ENCODE peak calls at places on chromosomes 16 and 17, in eight cellular contexts. Z is HCT116, R is fibroblast of pulmonary artery, E is fibroblast of villous mesenchyme, M is BJ, Q is H1, C is prostate gland, G is heart right ventricle. J is an unnamed sample.

GRCh38 chr17:70138309-70138865 is 30.9 kb upstream of the KCNJ2 start:
- DNase-seq in Z (no peak), R (peak), E (peak), M (peak), Q (no peak), C (no peak), G (no peak), J (peak)

GRCh38 chr16:17367034-17367433 is 103.7 kb downstream of the XYLT1 start:
- DNase-seq in Z (no peak), R (no peak), E (no peak), M (no peak), Q (no peak), C (no peak), G (no peak), J (no peak)

GRCh38 chr17:49353607-49354006 is 8.4 kb downstream of the ZNF652 start:
- DNase-seq in Z (no peak), R (no peak), E (no peak), M (no peak), Q (no peak), C (no peak), G (no peak), J (no peak)

GRCh38 chr17:27403480-27404005 is 52.7 kb upstream of the KSR1 start:
- DNase-seq in Z (no peak), R (no peak), E (no peak), M (no peak), Q (no peak), C (no peak), G (no peak), J (no peak)

GRCh38 chr16:87303431-87303930 is 13.7 kb downstream of the C16orf95 start:
- DNase-seq in Z (no peak), R (peak), E (no peak), M (no peak), Q (no peak), C (no peak), G (no peak), J (no peak)

GRCh38 chr16:21666772-21667171 is 3.0 kb downstream of the OTOA start:
- DNase-seq in Z (no peak), R (no peak), E (no peak), M (no peak), Q (no peak), C (no peak), G (no peak), J (peak)

GRCh38 chr17:19299214-19299747 is 62.1 kb downstream of the EPN2 start:
- DNase-seq in Z (no peak), R (no peak), E (no peak), M (no peak), Q (no peak), C (no peak), G (no peak), J (no peak)

GRCh38 chr17:27494192-27495091 is 38.2 kb downstream of the KSR1 start:
- DNase-seq in Z (peak), R (peak), E (peak), M (no peak), Q (no peak), C (peak), G (peak), J (no peak)

GRCh38 chr16:80065565-80065964 is 465.0 kb upstream of the MAF start:
- DNase-seq in Z (no peak), R (no peak), E (no peak), M (no peak), Q (no peak), C (no peak), G (no peak), J (no peak)

GRCh38 chr16:28149016-28149888 is 62.5 kb downstream of the XPO6 start:
- DNase-seq in Z (no peak), R (no peak), E (no peak), M (no peak), Q (no peak), C (no peak), G (no peak), J (no peak)

GRCh38 chr16:89572042-89572441 is 3.5 kb upstream of the CPNE7 start:
- DNase-seq in Z (no peak), R (no peak), E (no peak), M (no peak), Q (no peak), C (no peak), G (no peak), J (no peak)

GRCh38 chr17:32495347-32496253 is 8.8 kb downstream of the CDK5R1 start:
- DNase-seq in Z (no peak), R (peak), E (peak), M (no peak), Q (no peak), C (no peak), G (peak), J (no peak)

GRCh38 chr16:50598936-50599361 is 50.8 kb downstream of the NKD1 start:
- DNase-seq in Z (no peak), R (no peak), E (no peak), M (no peak), Q (no peak), C (no peak), G (no peak), J (no peak)

GRCh38 chr16:72222503-72222902 is 50.5 kb upstream of the PMFBP1 start:
- DNase-seq in Z (no peak), R (no peak), E (no peak), M (no peak), Q (no peak), C (no peak), G (no peak), J (no peak)

GRCh38 chr16:23784811-23785447 is 30.1 kb downstream of the CHP2 start:
- DNase-seq in Z (no peak), R (peak), E (peak), M (no peak), Q (no peak), C (no peak), G (no peak), J (peak)

GRCh38 chr16:46573008-46573833 is 48.0 kb downstream of the SHCBP1 start:
- DNase-seq in Z (no peak), R (peak), E (peak), M (peak), Q (no peak), C (no peak), G (no peak), J (peak)

GRCh38 chr16:85321856-85322271 is 209.6 kb upstream of the CIBAR2 start:
- DNase-seq in Z (no peak), R (peak), E (peak), M (peak), Q (no peak), C (peak), G (peak), J (peak)

GRCh38 chr17:69344939-69345338 is 18.0 kb upstream of the ABCA5 start:
- DNase-seq in Z (no peak), R (no peak), E (no peak), M (no peak), Q (no peak), C (no peak), G (no peak), J (no peak)

GRCh38 chr16:89330177-89330856 is 112.8 kb downstream of the ZNF778 start:
- DNase-seq in Z (peak), R (peak), E (no peak), M (no peak), Q (no peak), C (no peak), G (no peak), J (no peak)

GRCh38 chr17:42744806-42745617 is at the start of gene EZH1:
- DNase-seq in Z (peak), R (peak), E (peak), M (peak), Q (peak), C (peak), G (peak), J (peak)

GRCh38 chr16:30032083-30032819 is 1.2 kb upstream of the TLCD3B start:
- DNase-seq in Z (peak), R (peak), E (peak), M (no peak), Q (peak), C (no peak), G (no peak), J (peak)

GRCh38 chr16:86368261-86368660 is 142.1 kb upstream of the FOXF1 start:
- DNase-seq in Z (no peak), R (no peak), E (no peak), M (no peak), Q (no peak), C (no peak), G (no peak), J (no peak)

GRCh38 chr17:28711723-28712036 is at the start of gene PROCA1:
- DNase-seq in Z (no peak), R (no peak), E (no peak), M (no peak), Q (no peak), C (no peak), G (no peak), J (no peak)

GRCh38 chr16:80518436-80518835 is 22.4 kb upstream of the DYNLRB2 start:
- DNase-seq in Z (no peak), R (no peak), E (no peak), M (no peak), Q (no peak), C (no peak), G (no peak), J (no peak)

GRCh38 chr16:88705746-88706287 is 391 bp downstream of the RNF166 start:
- DNase-seq in Z (no peak), R (no peak), E (no peak), M (no peak), Q (no peak), C (no peak), G (no peak), J (peak)

GRCh38 chr16:71540-72341 is 690 bp downstream of the RHBDF1 start:
- DNase-seq in Z (peak), R (peak), E (peak), M (no peak), Q (peak), C (peak), G (peak), J (peak)

GRCh38 chr17:57294075-57294474 is 37.8 kb downstream of the MSI2 start:
- DNase-seq in Z (no peak), R (no peak), E (no peak), M (no peak), Q (no peak), C (no peak), G (no peak), J (no peak)

GRCh38 chr16:31356566-31357323 is 1.8 kb downstream of the ITGAX start:
- DNase-seq in Z (no peak), R (no peak), E (no peak), M (no peak), Q (peak), C (no peak), G (no peak), J (no peak)

GRCh38 chr16:4403133-4403949 is 13.1 kb downstream of the CORO7 start:
- DNase-seq in Z (no peak), R (no peak), E (no peak), M (no peak), Q (no peak), C (no peak), G (no peak), J (no peak)

GRCh38 chr16:4404247-4404966 is 12.0 kb downstream of the CORO7 start:
- DNase-seq in Z (no peak), R (peak), E (peak), M (no peak), Q (peak), C (no peak), G (no peak), J (no peak)

GRCh38 chr16:4402439-4403132 is 13.8 kb downstream of the CORO7 start:
- DNase-seq in Z (peak), R (peak), E (peak), M (no peak), Q (peak), C (peak), G (peak), J (peak)

GRCh38 chr16:4407543-4408322 is 8.7 kb downstream of the CORO7 start:
- DNase-seq in Z (no peak), R (peak), E (peak), M (peak), Q (no peak), C (no peak), G (no peak), J (peak)

GRCh38 chr16:4404967-4405696 is 11.3 kb downstream of the CORO7 start:
- DNase-seq in Z (no peak), R (no peak), E (no peak), M (no peak), Q (no peak), C (no peak), G (no peak), J (no peak)
- TF ChIP-seq CTCF in Z (no peak), R (no peak), E (no peak), M (no peak), Q (no peak), C (no peak), G (no peak), J (no peak)

GRCh38 chr17:77132411-77133086 is 8.2 kb upstream of the SEC14L1 start:
- DNase-seq in Z (no peak), R (no peak), E (no peak), M (no peak), Q (no peak), C (no peak), G (no peak), J (no peak)

GRCh38 chr17:77131919-77132318 is 8.8 kb upstream of the SEC14L1 start:
- DNase-seq in Z (no peak), R (peak), E (peak), M (no peak), Q (no peak), C (no peak), G (no peak), J (peak)

GRCh38 chr17:77129568-77130301 is 11.0 kb upstream of the SEC14L1 start:
- DNase-seq in Z (no peak), R (no peak), E (peak), M (no peak), Q (no peak), C (no peak), G (no peak), J (peak)

GRCh38 chr17:77128895-77129567 is 11.7 kb upstream of the SEC14L1 start:
- DNase-seq in Z (no peak), R (peak), E (peak), M (no peak), Q (no peak), C (no peak), G (no peak), J (no peak)

DNA sequence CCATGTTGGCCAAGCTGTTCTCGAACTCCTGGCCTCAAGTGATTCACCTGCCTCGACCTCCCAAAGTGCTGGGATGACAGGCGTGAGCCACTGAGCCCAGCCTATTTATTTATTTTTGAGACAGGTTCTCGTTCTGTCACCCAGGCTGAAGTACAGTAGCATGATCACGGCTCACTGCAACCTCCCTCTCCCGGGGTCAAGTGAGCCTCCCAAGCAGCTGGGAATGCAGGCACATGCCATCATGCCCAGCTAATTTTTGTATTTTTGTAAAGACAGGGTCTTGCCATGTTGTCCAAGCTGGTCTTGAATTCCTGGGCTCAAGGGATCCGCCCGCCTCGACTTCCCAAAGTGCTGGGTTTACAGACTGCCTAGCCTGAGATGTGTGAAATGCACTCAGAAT is 10.2 kb upstream of the SEC14L1 start:
- DNase-seq in Z (no peak), R (no peak), E (no peak), M (no peak), Q (no peak), C (no peak), G (no peak), J (no peak)
- H3K4me3 ChIP-seq in Z (no peak), R (no peak), E (no peak), M (no peak), Q (no peak), C (no peak), G (peak), J (no peak)

GRCh38 chr16:54633943-54634362 is 296.7 kb upstream of the IRX5 start:
- DNase-seq in Z (peak), R (peak), E (no peak), M (no peak), Q (peak), C (peak), G (no peak), J (peak)
- TF ChIP-seq CTCF in Z (peak), R (peak), E (peak), M (peak), Q (peak), C (peak), G (peak), J (peak)

GRCh38 chr16:58461640-58462039 is 38.3 kb upstream of the NDRG4 start:
- DNase-seq in Z (no peak), R (no peak), E (no peak), M (no peak), Q (no peak), C (no peak), G (no peak), J (no peak)

GRCh38 chr16:58461056-58461455 is 38.9 kb upstream of the NDRG4 start:
- DNase-seq in Z (peak), R (no peak), E (no peak), M (no peak), Q (no peak), C (no peak), G (no peak), J (no peak)

GRCh38 chr16:58462089-58462488 is 37.9 kb upstream of the NDRG4 start:
- DNase-seq in Z (no peak), R (no peak), E (no peak), M (no peak), Q (no peak), C (no peak), G (no peak), J (no peak)

GRCh38 chr16:58462997-58463891 is 36.7 kb upstream of the NDRG4 start:
- DNase-seq in Z (no peak), R (no peak), E (no peak), M (no peak), Q (peak), C (no peak), G (peak), J (no peak)

GRCh38 chr16:58462499-58462996 is 37.4 kb upstream of the NDRG4 start:
- DNase-seq in Z (no peak), R (no peak), E (no peak), M (no peak), Q (peak), C (no peak), G (no peak), J (no peak)
- H3K4me3 ChIP-seq in Z (no peak), R (no peak), E (no peak), M (no peak), Q (peak), C (no peak), G (peak), J (no peak)

GRCh38 chr17:44070455-44071197 is at the start of gene G6PC3:
- DNase-seq in Z (peak), R (peak), E (peak), M (peak), Q (peak), C (peak), G (peak), J (peak)
- TF ChIP-seq CTCF in Z (no peak), R (no peak), E (no peak), M (peak), Q (no peak), C (peak), G (peak), J (no peak)

GRCh38 chr17:79338142-79338541 is 263.5 kb downstream of the ENGASE start:
- DNase-seq in Z (no peak), R (no peak), E (no peak), M (no peak), Q (no peak), C (no peak), G (no peak), J (no peak)
- H3K4me3 ChIP-seq in Z (no peak), R (no peak), E (no peak), M (no peak), Q (no peak), C (no peak), G (no peak), J (no peak)

GRCh38 chr17:78348055-78348745 is 11.7 kb downstream of the SOCS3 start:
- DNase-seq in Z (no peak), R (no peak), E (no peak), M (no peak), Q (no peak), C (no peak), G (no peak), J (no peak)

GRCh38 chr17:78349831-78350631 is 9.8 kb downstream of the SOCS3 start:
- DNase-seq in Z (no peak), R (no peak), E (no peak), M (no peak), Q (no peak), C (no peak), G (no peak), J (no peak)

GRCh38 chr17:78355045-78355641 is 4.7 kb downstream of the SOCS3 start:
- DNase-seq in Z (no peak), R (no peak), E (no peak), M (no peak), Q (no peak), C (no peak), G (no peak), J (no peak)

GRCh38 chr17:78347453-78347852 is 12.4 kb downstream of the SOCS3 start:
- DNase-seq in Z (no peak), R (no peak), E (no peak), M (no peak), Q (no peak), C (no peak), G (no peak), J (no peak)

DNA sequence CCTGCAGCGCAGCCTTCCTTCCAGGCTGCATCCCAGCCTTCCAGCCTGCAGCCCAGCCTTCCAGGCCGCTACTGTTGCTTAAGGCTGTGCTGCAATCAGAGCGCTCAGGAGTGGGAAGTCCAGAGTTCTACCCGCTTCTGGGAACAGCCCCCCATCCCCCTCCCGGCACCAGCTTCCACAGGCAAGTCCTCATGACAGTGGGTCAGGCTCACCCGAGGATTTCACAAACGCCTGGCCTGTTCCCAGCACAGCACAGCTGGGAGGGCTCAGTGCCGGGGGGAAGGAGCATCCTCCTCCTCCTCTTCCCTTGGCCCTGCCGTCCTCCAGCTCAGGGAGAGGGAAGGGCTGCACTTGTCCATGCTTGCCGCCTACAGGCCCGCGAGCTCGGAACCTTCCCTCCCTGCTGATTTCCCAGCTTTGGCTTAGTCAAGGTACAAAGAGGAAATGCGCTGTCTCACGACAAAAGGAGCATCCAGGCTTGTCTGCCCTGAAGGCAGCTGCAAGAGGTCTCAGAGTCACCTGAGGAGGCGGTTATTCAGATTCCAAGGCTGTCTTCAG is 8.3 kb downstream of the SOCS3 start:
- DNase-seq in Z (no peak), R (peak), E (peak), M (peak), Q (peak), C (peak), G (peak), J (peak)
- TF ChIP-seq CTCF in Z (no peak), R (peak), E (peak), M (peak), Q (no peak), C (no peak), G (peak), J (no peak)

J was measured in foreskin fibroblast.